ENCODE peak calls at places on chromosomes 5 and 9, in eight cellular contexts. One of them, this sample, is unnamed.

GRCh38 chr9:108776920-108777650 is 78.7 kb downstream of the ACTL7B start:
- DNase-seq in HCT116: no peak
- DNase-seq in PC-3: peak; percentile 43
- DNase-seq in SK-N-SH: no peak
- DNase-seq in PC-9: peak; percentile 81
- DNase-seq in hepatocyte: no peak
- DNase-seq in OCI-LY7: no peak
- DNase-seq in GM23248: peak; percentile 13
- DNase-seq in this sample: no peak

GRCh38 chr5:133147411-133147810 is 95.6 kb downstream of the HSPA4 start:
- DNase-seq in HCT116: no peak
- DNase-seq in PC-3: no peak
- DNase-seq in SK-N-SH: no peak
- DNase-seq in PC-9: no peak
- DNase-seq in hepatocyte: no peak
- DNase-seq in OCI-LY7: no peak
- DNase-seq in GM23248: no peak
- DNase-seq in this sample: no peak

GRCh38 chr5:73388371-73388684 is 60.2 kb downstream of the FOXD1 start:
- DNase-seq in HCT116: no peak
- DNase-seq in PC-3: peak; percentile 32
- DNase-seq in SK-N-SH: no peak
- DNase-seq in PC-9: no peak
- DNase-seq in hepatocyte: no peak
- DNase-seq in OCI-LY7: no peak
- DNase-seq in GM23248: peak; percentile 64
- DNase-seq in this sample: no peak

GRCh38 chr5:139402561-139403158 is 1.2 kb downstream of the SPATA24 start:
- DNase-seq in HCT116: peak; percentile 19
- DNase-seq in PC-3: peak; percentile 33
- DNase-seq in SK-N-SH: no peak
- DNase-seq in PC-9: no peak
- DNase-seq in hepatocyte: no peak
- DNase-seq in OCI-LY7: peak; percentile 50
- DNase-seq in GM23248: peak; percentile 28
- DNase-seq in this sample: no peak

GRCh38 chr9:79300153-79300552 is 271.6 kb upstream of the TLE4 start:
- DNase-seq in HCT116: no peak
- DNase-seq in PC-3: no peak
- DNase-seq in SK-N-SH: peak; percentile 36
- DNase-seq in PC-9: no peak
- DNase-seq in hepatocyte: no peak
- DNase-seq in OCI-LY7: no peak
- DNase-seq in GM23248: no peak
- DNase-seq in this sample: no peak

GRCh38 chr9:114203410-114204140 is 48.2 kb downstream of the COL27A1 start:
- DNase-seq in HCT116: no peak
- DNase-seq in PC-3: peak; percentile 34
- DNase-seq in SK-N-SH: no peak
- DNase-seq in PC-9: no peak
- DNase-seq in hepatocyte: no peak
- DNase-seq in OCI-LY7: no peak
- DNase-seq in GM23248: peak; percentile 19
- DNase-seq in this sample: no peak

GRCh38 chr9:93642961-93643360 is 66.6 kb downstream of the PHF2 start:
- DNase-seq in HCT116: no peak
- DNase-seq in PC-3: peak; percentile 42
- DNase-seq in SK-N-SH: no peak
- DNase-seq in PC-9: no peak
- DNase-seq in hepatocyte: no peak
- DNase-seq in OCI-LY7: no peak
- DNase-seq in GM23248: peak; percentile 67
- DNase-seq in this sample: no peak

GRCh38 chr5:169394371-169394770 is 93.4 kb upstream of the SLIT3 start:
- DNase-seq in HCT116: no peak
- DNase-seq in PC-3: no peak
- DNase-seq in SK-N-SH: no peak
- DNase-seq in PC-9: no peak
- DNase-seq in hepatocyte: no peak
- DNase-seq in OCI-LY7: no peak
- DNase-seq in GM23248: no peak
- DNase-seq in this sample: no peak

GRCh38 chr5:53578854-53579253 is 18.4 kb downstream of the NDUFS4 start:
- DNase-seq in HCT116: no peak
- DNase-seq in PC-3: no peak
- DNase-seq in SK-N-SH: no peak
- DNase-seq in PC-9: no peak
- DNase-seq in hepatocyte: no peak
- DNase-seq in OCI-LY7: no peak
- DNase-seq in GM23248: no peak
- DNase-seq in this sample: no peak

GRCh38 chr9:88749420-88749819 is 214.4 kb downstream of the NXNL2 start:
- DNase-seq in HCT116: no peak
- DNase-seq in PC-3: peak; percentile 50
- DNase-seq in SK-N-SH: no peak
- DNase-seq in PC-9: no peak
- DNase-seq in hepatocyte: peak; percentile 38
- DNase-seq in OCI-LY7: no peak
- DNase-seq in GM23248: peak; percentile 90
- DNase-seq in this sample: no peak

GRCh38 chr5:24170026-24170425 is 474.8 kb downstream of the CDH10 start:
- DNase-seq in HCT116: no peak
- DNase-seq in PC-3: no peak
- DNase-seq in SK-N-SH: no peak
- DNase-seq in PC-9: no peak
- DNase-seq in hepatocyte: no peak
- DNase-seq in OCI-LY7: no peak
- DNase-seq in GM23248: no peak
- DNase-seq in this sample: no peak

GRCh38 chr9:80605129-80605528 is 1033.4 kb downstream of the TLE4 start:
- DNase-seq in HCT116: no peak
- DNase-seq in PC-3: peak; percentile 49
- DNase-seq in SK-N-SH: peak; percentile 4
- DNase-seq in PC-9: peak; percentile 37
- DNase-seq in hepatocyte: peak; percentile 39
- DNase-seq in OCI-LY7: no peak
- DNase-seq in GM23248: peak; percentile 18
- DNase-seq in this sample: no peak

GRCh38 chr9:121852646-121853616 is 201.5 kb downstream of the DAB2IP start:
- DNase-seq in HCT116: no peak
- DNase-seq in PC-3: no peak
- DNase-seq in SK-N-SH: no peak
- DNase-seq in PC-9: no peak
- DNase-seq in hepatocyte: no peak
- DNase-seq in OCI-LY7: no peak
- DNase-seq in GM23248: peak; percentile 81
- DNase-seq in this sample: no peak

GRCh38 chr9:103430469-103430868 is 435.3 kb downstream of the CYLC2 start:
- DNase-seq in HCT116: no peak
- DNase-seq in PC-3: no peak
- DNase-seq in SK-N-SH: no peak
- DNase-seq in PC-9: no peak
- DNase-seq in hepatocyte: no peak
- DNase-seq in OCI-LY7: no peak
- DNase-seq in GM23248: no peak
- DNase-seq in this sample: no peak

GRCh38 chr9:92001244-92001643 is 51.2 kb upstream of the ROR2 start:
- DNase-seq in HCT116: no peak
- DNase-seq in PC-3: peak; percentile 5
- DNase-seq in SK-N-SH: no peak
- DNase-seq in PC-9: no peak
- DNase-seq in hepatocyte: no peak
- DNase-seq in OCI-LY7: no peak
- DNase-seq in GM23248: peak; percentile 87
- DNase-seq in this sample: no peak

GRCh38 chr5:159764283-159764927 is 151.9 kb upstream of the ADRA1B start:
- DNase-seq in HCT116: no peak
- DNase-seq in PC-3: peak; percentile 28
- DNase-seq in SK-N-SH: no peak
- DNase-seq in PC-9: no peak
- DNase-seq in hepatocyte: peak; percentile 24
- DNase-seq in OCI-LY7: no peak
- DNase-seq in GM23248: peak; percentile 85
- DNase-seq in this sample: no peak

GRCh38 chr9:134338394-134339182 is 12.3 kb downstream of the RXRA start:
- DNase-seq in HCT116: no peak
- DNase-seq in PC-3: no peak
- DNase-seq in SK-N-SH: peak; percentile 79
- DNase-seq in PC-9: no peak
- DNase-seq in hepatocyte: no peak
- DNase-seq in OCI-LY7: no peak
- DNase-seq in GM23248: no peak
- DNase-seq in this sample: no peak

GRCh38 chr9:100999914-101000540 is 28.5 kb upstream of the PLPPR1 start:
- DNase-seq in HCT116: no peak
- DNase-seq in PC-3: no peak
- DNase-seq in SK-N-SH: no peak
- DNase-seq in PC-9: no peak
- DNase-seq in hepatocyte: no peak
- DNase-seq in OCI-LY7: no peak
- DNase-seq in GM23248: no peak
- DNase-seq in this sample: no peak

GRCh38 chr5:137453476-137454080 is 45.5 kb downstream of the SPOCK1 start:
- DNase-seq in HCT116: peak; percentile 12
- DNase-seq in PC-3: peak; percentile 59
- DNase-seq in SK-N-SH: no peak
- DNase-seq in PC-9: no peak
- DNase-seq in hepatocyte: peak; percentile 78
- DNase-seq in OCI-LY7: peak; percentile 59
- DNase-seq in GM23248: peak; percentile 73
- DNase-seq in this sample: peak; percentile 84

GRCh38 chr5:98929982-98930355 is 1.2 kb upstream of the CHD1 start:
- DNase-seq in HCT116: no peak
- DNase-seq in PC-3: no peak
- DNase-seq in SK-N-SH: no peak
- DNase-seq in PC-9: no peak
- DNase-seq in hepatocyte: peak; percentile 36
- DNase-seq in OCI-LY7: no peak
- DNase-seq in GM23248: peak; percentile 28
- DNase-seq in this sample: no peak

DNA sequence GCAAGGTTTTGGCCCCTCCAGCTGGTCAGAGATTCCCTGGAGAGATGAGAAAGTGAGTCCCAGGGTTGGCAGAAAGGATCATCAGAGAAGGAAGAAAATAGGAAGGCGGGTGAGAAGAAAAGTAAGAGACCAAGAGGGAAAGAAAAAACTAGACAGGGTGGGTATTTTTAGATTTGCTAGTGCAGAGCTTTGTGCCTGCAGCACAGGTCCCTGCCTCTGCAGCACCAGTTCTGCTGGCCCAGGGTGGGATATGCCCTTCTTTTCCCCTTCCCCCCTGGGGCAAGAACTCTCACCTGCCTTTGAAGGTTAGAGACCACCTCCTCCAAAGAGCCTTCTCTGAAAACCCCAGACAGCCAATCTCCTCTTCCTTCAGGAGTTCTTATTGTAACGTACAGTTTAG is 90.3 kb upstream of the EGFLAM start:
- DNase-seq in HCT116: no peak
- DNase-seq in PC-3: no peak
- DNase-seq in SK-N-SH: no peak
- DNase-seq in PC-9: no peak
- DNase-seq in hepatocyte: no peak
- DNase-seq in OCI-LY7: no peak
- DNase-seq in GM23248: no peak
- DNase-seq in this sample: no peak
- H3K27ac ChIP-seq in HCT116: no peak overlapping the region
- H3K27ac ChIP-seq in PC-3: no peak overlapping the region
- H3K27ac ChIP-seq in SK-N-SH: no peak overlapping the region
- H3K27ac ChIP-seq in PC-9: no peak overlapping the region
- H3K27ac ChIP-seq in hepatocyte: no peak overlapping the region
- H3K27ac ChIP-seq in OCI-LY7: no peak overlapping the region
- H3K27ac ChIP-seq in GM23248: no peak overlapping the region
- H3K27ac ChIP-seq in this sample: no peak overlapping the region

GRCh38 chr5:166428264-166428663 is 1863.2 kb upstream of the WWC1 start:
- DNase-seq in HCT116: no peak
- DNase-seq in PC-3: no peak
- DNase-seq in SK-N-SH: no peak
- DNase-seq in PC-9: no peak
- DNase-seq in hepatocyte: no peak
- DNase-seq in OCI-LY7: no peak
- DNase-seq in GM23248: no peak
- DNase-seq in this sample: no peak
- H3K9me3 ChIP-seq in HCT116: peaks cover 17% of the 10 kb centered on the region
- H3K9me3 ChIP-seq in PC-3: peaks cover 5% of the 10 kb centered on the region
- H3K9me3 ChIP-seq in SK-N-SH: no peaks in the 10 kb centered on the region
- H3K9me3 ChIP-seq in PC-9: no peaks in the 10 kb centered on the region
- H3K9me3 ChIP-seq in hepatocyte: no peaks in the 10 kb centered on the region
- H3K9me3 ChIP-seq in OCI-LY7: no peaks in the 10 kb centered on the region
- H3K9me3 ChIP-seq in GM23248: no peaks in the 10 kb centered on the region
- H3K9me3 ChIP-seq in this sample: peaks cover 10% of the 10 kb centered on the region

DNA sequence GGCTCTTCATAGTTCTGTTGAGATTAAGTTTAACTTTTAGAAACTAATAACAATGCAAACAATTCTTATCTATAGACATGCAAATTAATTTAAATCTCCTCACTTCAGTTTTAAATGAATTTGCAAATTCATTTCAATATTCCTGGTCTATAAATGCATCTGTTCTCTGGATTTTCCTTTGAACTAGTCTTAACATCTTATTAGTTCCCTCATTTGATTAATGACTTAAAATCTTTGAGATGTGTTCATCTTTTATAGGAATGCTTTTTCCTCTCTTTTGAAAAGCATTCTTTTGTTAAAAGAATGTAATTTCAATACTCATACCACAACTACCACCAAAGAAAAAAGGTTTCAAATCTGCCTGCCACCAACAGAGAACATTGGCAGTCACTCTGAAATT is 169.4 kb downstream of the RASEF start:
- DNase-seq in HCT116: no peak
- DNase-seq in PC-3: no peak
- DNase-seq in SK-N-SH: no peak
- DNase-seq in PC-9: no peak
- DNase-seq in hepatocyte: no peak
- DNase-seq in OCI-LY7: no peak
- DNase-seq in GM23248: no peak
- DNase-seq in this sample: no peak
- H3K9me2 ChIP-seq in HCT116: no peaks in the 10 kb centered on the region
- H3K9me2 ChIP-seq in PC-3: no peaks in the 10 kb centered on the region
- H3K9me2 ChIP-seq in SK-N-SH: no peaks in the 10 kb centered on the region
- H3K9me2 ChIP-seq in PC-9: no peaks in the 10 kb centered on the region
- H3K9me2 ChIP-seq in hepatocyte: no peaks in the 10 kb centered on the region
- H3K9me2 ChIP-seq in OCI-LY7: no peaks in the 10 kb centered on the region
- H3K9me2 ChIP-seq in GM23248: no peaks in the 10 kb centered on the region
- H3K9me2 ChIP-seq in this sample: no peaks in the 10 kb centered on the region

DNA sequence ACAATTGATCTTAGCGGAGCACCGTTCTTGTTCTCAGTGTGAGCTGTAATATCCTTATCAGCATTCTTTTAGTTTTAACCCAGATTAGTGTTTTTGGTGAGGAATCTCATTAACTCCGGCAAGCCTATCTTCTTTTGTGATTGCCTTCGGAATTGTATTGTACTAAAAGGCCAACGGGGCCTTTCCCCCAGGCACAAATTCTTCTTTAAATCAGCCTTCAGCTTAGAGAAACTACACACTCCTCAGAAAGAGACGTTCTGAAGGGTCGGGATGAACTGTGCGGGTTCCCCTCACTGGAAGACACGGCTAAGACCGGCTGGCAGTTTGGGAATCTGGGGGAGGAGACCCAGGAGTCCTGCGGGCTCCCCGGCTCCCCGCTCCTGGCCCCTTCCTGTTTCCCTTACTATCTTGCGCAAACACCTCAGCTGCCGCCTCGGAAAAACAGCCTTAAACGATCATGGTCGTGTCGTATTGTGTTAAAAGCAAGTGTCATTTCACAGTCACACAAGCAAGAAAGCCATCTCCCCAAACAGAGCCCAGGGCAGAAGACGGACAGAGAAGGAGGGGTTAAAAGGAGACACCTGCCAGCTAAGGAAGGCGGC is 353.1 kb upstream of the IRX2 start:
- DNase-seq in HCT116: no peak
- DNase-seq in PC-3: no peak
- DNase-seq in SK-N-SH: no peak
- DNase-seq in PC-9: no peak
- DNase-seq in hepatocyte: no peak
- DNase-seq in OCI-LY7: no peak
- DNase-seq in GM23248: no peak
- DNase-seq in this sample: no peak
- H3K27ac ChIP-seq in HCT116: no peak overlapping the region
- H3K27ac ChIP-seq in PC-3: no peak overlapping the region
- H3K27ac ChIP-seq in SK-N-SH: no peak overlapping the region
- H3K27ac ChIP-seq in PC-9: no peak overlapping the region
- H3K27ac ChIP-seq in hepatocyte: no peak overlapping the region
- H3K27ac ChIP-seq in OCI-LY7: no peak overlapping the region
- H3K27ac ChIP-seq in GM23248: no peak overlapping the region
- H3K27ac ChIP-seq in this sample: no peak overlapping the region